ENCODE peak calls at places on chromosomes 1 and 21, in eight cellular contexts. One of them, this sample, is unnamed.

GRCh38 chr1:231215676-231216385 is 25.2 kb upstream of the GNPAT start:
- DNase-seq in mucosa of descending colon: no peak
- DNase-seq in B cell: no peak
- DNase-seq in IMR-90: no peak
- DNase-seq in progenitor cell of endocrine pancreas: no peak
- DNase-seq in breast epithelium: no peak
- DNase-seq in CD4-positive, alpha-beta T cell: no peak
- DNase-seq in A549: no peak
- DNase-seq in this sample: no peak

GRCh38 chr1:21385022-21385421 is 54.9 kb upstream of the NBPF3 start:
- DNase-seq in B cell: no peak
- DNase-seq in CD4-positive, alpha-beta T cell: no peak
- DNase-seq in A549: no peak
- DNase-seq in mucosa of descending colon: no peak
- DNase-seq in IMR-90: no peak
- DNase-seq in progenitor cell of endocrine pancreas: no peak
- DNase-seq in breast epithelium: no peak
- DNase-seq in this sample: no peak

GRCh38 chr21:39660596-39660995 is 47.9 kb downstream of the B3GALT5 start:
- DNase-seq in progenitor cell of endocrine pancreas: no peak
- DNase-seq in IMR-90: peak
- DNase-seq in breast epithelium: no peak
- DNase-seq in mucosa of descending colon: peak
- DNase-seq in B cell: no peak
- DNase-seq in A549: peak
- DNase-seq in CD4-positive, alpha-beta T cell: no peak
- DNase-seq in this sample: no peak

GRCh38 chr21:14520535-14520934 is 25.6 kb downstream of the SAMSN1 start:
- DNase-seq in progenitor cell of endocrine pancreas: no peak
- DNase-seq in A549: no peak
- DNase-seq in IMR-90: no peak
- DNase-seq in mucosa of descending colon: no peak
- DNase-seq in breast epithelium: no peak
- DNase-seq in CD4-positive, alpha-beta T cell: no peak
- DNase-seq in B cell: no peak
- DNase-seq in this sample: no peak

GRCh38 chr1:246961939-246962373 is 30.2 kb upstream of the AHCTF1 start:
- DNase-seq in progenitor cell of endocrine pancreas: no peak
- DNase-seq in IMR-90: no peak
- DNase-seq in mucosa of descending colon: peak
- DNase-seq in A549: no peak
- DNase-seq in B cell: no peak
- DNase-seq in breast epithelium: no peak
- DNase-seq in CD4-positive, alpha-beta T cell: no peak
- DNase-seq in this sample: no peak

GRCh38 chr1:217369271-217369981 is 261.5 kb downstream of the GPATCH2 start:
- DNase-seq in progenitor cell of endocrine pancreas: no peak
- DNase-seq in breast epithelium: no peak
- DNase-seq in CD4-positive, alpha-beta T cell: no peak
- DNase-seq in IMR-90: no peak
- DNase-seq in mucosa of descending colon: no peak
- DNase-seq in B cell: no peak
- DNase-seq in A549: no peak
- DNase-seq in this sample: no peak

GRCh38 chr1:208192989-208193388 is 51.2 kb downstream of the PLXNA2 start:
- DNase-seq in B cell: no peak
- DNase-seq in mucosa of descending colon: no peak
- DNase-seq in IMR-90: peak
- DNase-seq in breast epithelium: no peak
- DNase-seq in A549: no peak
- DNase-seq in progenitor cell of endocrine pancreas: no peak
- DNase-seq in CD4-positive, alpha-beta T cell: no peak
- DNase-seq in this sample: no peak

GRCh38 chr1:221308534-221309511 is 429.6 kb downstream of the HLX start:
- DNase-seq in A549: no peak
- DNase-seq in mucosa of descending colon: no peak
- DNase-seq in breast epithelium: no peak
- DNase-seq in IMR-90: no peak
- DNase-seq in progenitor cell of endocrine pancreas: no peak
- DNase-seq in B cell: no peak
- DNase-seq in CD4-positive, alpha-beta T cell: no peak
- DNase-seq in this sample: no peak

GRCh38 chr1:54299037-54299436 is 99.1 kb downstream of the MRPL37 start:
- DNase-seq in CD4-positive, alpha-beta T cell: no peak
- DNase-seq in progenitor cell of endocrine pancreas: no peak
- DNase-seq in IMR-90: no peak
- DNase-seq in mucosa of descending colon: peak
- DNase-seq in B cell: no peak
- DNase-seq in breast epithelium: no peak
- DNase-seq in A549: peak
- DNase-seq in this sample: no peak

GRCh38 chr1:7459915-7460314 is 311.2 kb upstream of the VAMP3 start:
- DNase-seq in progenitor cell of endocrine pancreas: no peak
- DNase-seq in A549: no peak
- DNase-seq in B cell: no peak
- DNase-seq in breast epithelium: no peak
- DNase-seq in mucosa of descending colon: no peak
- DNase-seq in IMR-90: no peak
- DNase-seq in CD4-positive, alpha-beta T cell: no peak
- DNase-seq in this sample: no peak

GRCh38 chr1:238401138-238401537 is 510.4 kb upstream of the ZP4 start:
- DNase-seq in A549: no peak
- DNase-seq in CD4-positive, alpha-beta T cell: no peak
- DNase-seq in breast epithelium: no peak
- DNase-seq in B cell: no peak
- DNase-seq in IMR-90: no peak
- DNase-seq in progenitor cell of endocrine pancreas: no peak
- DNase-seq in mucosa of descending colon: no peak
- DNase-seq in this sample: no peak

GRCh38 chr1:110548381-110548780 is 29.4 kb upstream of the KCNA10 start:
- DNase-seq in mucosa of descending colon: peak
- DNase-seq in A549: peak
- DNase-seq in B cell: no peak
- DNase-seq in IMR-90: peak
- DNase-seq in CD4-positive, alpha-beta T cell: no peak
- DNase-seq in breast epithelium: no peak
- DNase-seq in progenitor cell of endocrine pancreas: peak
- DNase-seq in this sample: no peak

GRCh38 chr1:169240449-169241242 is 127.0 kb downstream of the NME7 start:
- DNase-seq in A549: no peak
- DNase-seq in progenitor cell of endocrine pancreas: no peak
- DNase-seq in mucosa of descending colon: no peak
- DNase-seq in breast epithelium: no peak
- DNase-seq in IMR-90: peak
- DNase-seq in B cell: no peak
- DNase-seq in CD4-positive, alpha-beta T cell: no peak
- DNase-seq in this sample: no peak

GRCh38 chr21:39313042-39313456 is 383 bp downstream of the BRWD1 start:
- DNase-seq in progenitor cell of endocrine pancreas: peak
- DNase-seq in breast epithelium: no peak
- DNase-seq in IMR-90: no peak
- DNase-seq in A549: no peak
- DNase-seq in CD4-positive, alpha-beta T cell: no peak
- DNase-seq in mucosa of descending colon: peak
- DNase-seq in B cell: peak
- DNase-seq in this sample: no peak

GRCh38 chr1:25645641-25646400 is 29.2 kb downstream of the MAN1C1 start:
- DNase-seq in B cell: no peak
- DNase-seq in mucosa of descending colon: no peak
- DNase-seq in IMR-90: no peak
- DNase-seq in breast epithelium: no peak
- DNase-seq in CD4-positive, alpha-beta T cell: no peak
- DNase-seq in A549: no peak
- DNase-seq in progenitor cell of endocrine pancreas: peak
- DNase-seq in this sample: no peak

GRCh38 chr1:36475341-36475740 is 7.4 kb downstream of the CSF3R start:
- DNase-seq in A549: no peak
- DNase-seq in breast epithelium: no peak
- DNase-seq in mucosa of descending colon: no peak
- DNase-seq in CD4-positive, alpha-beta T cell: no peak
- DNase-seq in B cell: no peak
- DNase-seq in progenitor cell of endocrine pancreas: no peak
- DNase-seq in IMR-90: no peak
- DNase-seq in this sample: no peak

GRCh38 chr1:110668523-110668922 is 6.2 kb downstream of the KCNA3 start:
- DNase-seq in CD4-positive, alpha-beta T cell: no peak
- DNase-seq in IMR-90: no peak
- DNase-seq in mucosa of descending colon: no peak
- DNase-seq in progenitor cell of endocrine pancreas: no peak
- DNase-seq in breast epithelium: no peak
- DNase-seq in B cell: no peak
- DNase-seq in A549: no peak
- DNase-seq in this sample: no peak

GRCh38 chr21:35933466-35933865 is 126.9 kb downstream of the SETD4 start:
- DNase-seq in A549: peak
- DNase-seq in progenitor cell of endocrine pancreas: no peak
- DNase-seq in mucosa of descending colon: peak
- DNase-seq in IMR-90: peak
- DNase-seq in breast epithelium: no peak
- DNase-seq in B cell: no peak
- DNase-seq in CD4-positive, alpha-beta T cell: no peak
- DNase-seq in this sample: no peak

GRCh38 chr1:24152631-24153494 is 9.9 kb upstream of the IL22RA1 start:
- DNase-seq in A549: no peak
- DNase-seq in CD4-positive, alpha-beta T cell: no peak
- DNase-seq in mucosa of descending colon: no peak
- DNase-seq in IMR-90: no peak
- DNase-seq in breast epithelium: no peak
- DNase-seq in B cell: no peak
- DNase-seq in progenitor cell of endocrine pancreas: no peak
- DNase-seq in this sample: no peak
- TF ChIP-seq CTCF in A549: no peak
- TF ChIP-seq CTCF in CD4-positive, alpha-beta T cell: no peak
- TF ChIP-seq CTCF in mucosa of descending colon: no peak
- TF ChIP-seq CTCF in IMR-90: no peak
- TF ChIP-seq CTCF in breast epithelium: no peak
- TF ChIP-seq CTCF in B cell: no peak
- TF ChIP-seq CTCF in progenitor cell of endocrine pancreas: no peak
- TF ChIP-seq CTCF in this sample: no peak

DNA sequence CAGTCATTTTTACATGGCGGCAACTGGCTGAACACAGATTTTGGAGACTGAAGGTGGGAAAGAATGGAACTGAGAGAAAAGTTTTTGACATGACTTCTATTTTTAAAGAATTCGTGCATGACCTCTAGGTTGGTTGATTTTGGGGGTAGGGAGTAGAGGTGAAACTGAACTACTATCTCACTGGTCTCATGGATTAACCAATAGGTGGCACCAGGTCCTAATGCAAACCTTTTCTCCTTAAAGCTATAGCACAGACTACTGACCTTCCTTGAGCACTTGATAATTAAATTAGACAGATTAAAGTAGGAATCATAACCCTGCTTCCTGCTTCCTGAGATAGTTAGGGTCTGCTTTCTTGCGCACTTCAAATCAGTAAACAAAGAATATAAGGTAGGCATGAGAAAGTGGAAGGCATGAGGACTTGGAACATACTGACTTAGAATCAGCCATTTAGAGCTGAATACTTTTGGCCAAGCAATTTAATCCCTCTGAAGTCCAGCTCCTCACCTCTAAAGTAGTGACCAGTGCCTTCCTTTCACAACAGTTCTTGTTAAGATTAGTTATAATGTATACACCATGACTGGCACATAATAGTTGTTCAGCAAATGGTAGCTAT is 206.0 kb downstream of the CENPF start:
- DNase-seq in mucosa of descending colon: no peak
- DNase-seq in IMR-90: peak
- DNase-seq in A549: peak
- DNase-seq in CD4-positive, alpha-beta T cell: no peak
- DNase-seq in B cell: no peak
- DNase-seq in progenitor cell of endocrine pancreas: no peak
- DNase-seq in breast epithelium: no peak
- DNase-seq in this sample: no peak
- TF ChIP-seq CTCF in mucosa of descending colon: no peak
- TF ChIP-seq CTCF in IMR-90: peak
- TF ChIP-seq CTCF in A549: peak
- TF ChIP-seq CTCF in CD4-positive, alpha-beta T cell: no peak
- TF ChIP-seq CTCF in B cell: no peak
- TF ChIP-seq CTCF in progenitor cell of endocrine pancreas: peak
- TF ChIP-seq CTCF in breast epithelium: no peak
- TF ChIP-seq CTCF in this sample: no peak

DNA sequence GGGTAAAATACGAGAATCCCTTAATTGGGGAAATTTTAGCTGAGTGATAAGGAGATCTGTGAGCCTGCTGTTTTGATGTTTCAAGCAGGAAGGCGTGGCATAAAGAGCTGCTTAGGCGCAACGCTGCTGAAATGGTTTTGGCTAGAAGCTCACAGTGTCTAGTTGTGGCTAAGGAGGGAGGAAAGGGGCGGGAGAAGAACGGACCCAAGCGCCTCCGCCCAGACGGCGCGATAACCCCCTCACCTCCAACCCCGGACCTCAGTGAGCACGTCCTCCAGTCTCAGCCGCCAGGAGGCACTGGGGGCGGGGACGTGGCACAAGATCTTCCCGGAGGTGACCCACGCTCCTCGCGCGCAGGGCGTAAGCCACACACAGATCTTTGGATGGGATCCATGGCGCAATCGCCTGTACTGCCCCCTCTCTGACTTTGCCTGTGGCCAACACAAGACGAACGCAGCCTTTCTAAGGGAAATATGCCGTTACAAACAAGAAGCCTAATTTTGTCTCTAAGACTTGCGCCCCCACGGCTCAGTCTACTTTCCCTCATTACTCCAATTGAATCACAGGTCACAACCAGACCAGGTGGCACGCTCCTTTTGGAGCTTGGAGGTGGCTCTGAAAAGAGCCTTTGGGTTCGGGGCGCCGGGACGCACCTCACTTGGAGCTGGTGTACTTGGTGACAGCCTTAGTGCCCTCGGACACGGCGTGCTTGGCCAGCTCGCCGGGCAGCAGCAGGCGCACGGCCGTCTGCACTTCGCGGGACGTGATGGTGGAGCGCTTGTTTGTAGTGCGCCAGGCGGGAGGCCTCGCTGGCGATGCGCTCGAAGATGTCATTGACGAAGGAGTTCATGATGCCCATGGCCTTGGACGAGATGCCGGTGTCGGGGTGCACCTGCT is 23.4 kb upstream of the RNF187 start:
- DNase-seq in CD4-positive, alpha-beta T cell: no peak
- DNase-seq in progenitor cell of endocrine pancreas: peak
- DNase-seq in mucosa of descending colon: peak
- DNase-seq in breast epithelium: no peak
- DNase-seq in A549: peak
- DNase-seq in IMR-90: peak
- DNase-seq in B cell: peak
- DNase-seq in this sample: no peak
- TF ChIP-seq CTCF in CD4-positive, alpha-beta T cell: no peak
- TF ChIP-seq CTCF in progenitor cell of endocrine pancreas: peak
- TF ChIP-seq CTCF in mucosa of descending colon: no peak
- TF ChIP-seq CTCF in breast epithelium: no peak
- TF ChIP-seq CTCF in A549: peak
- TF ChIP-seq CTCF in IMR-90: no peak
- TF ChIP-seq CTCF in B cell: no peak
- TF ChIP-seq CTCF in this sample: no peak

DNA sequence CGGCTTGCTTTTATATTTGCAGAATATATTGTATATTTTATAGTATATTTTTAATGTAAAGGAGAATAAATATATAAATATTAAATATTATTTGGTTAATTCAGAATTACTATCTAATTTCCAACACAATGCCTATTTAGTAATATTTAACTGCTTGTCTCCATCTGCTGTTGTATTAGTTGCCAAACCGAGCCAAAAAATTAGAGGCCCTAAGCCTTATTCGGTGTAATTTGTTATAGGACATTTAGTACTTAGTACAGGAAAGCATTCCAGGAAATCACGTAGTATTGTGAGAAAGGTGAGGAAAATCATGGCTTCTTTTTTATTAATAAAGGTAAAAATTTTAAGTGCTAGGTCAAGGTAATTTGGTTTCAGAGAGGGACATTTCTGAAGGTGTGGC is 93.8 kb downstream of the DNM3 start:
- DNase-seq in A549: no peak
- DNase-seq in mucosa of descending colon: no peak
- DNase-seq in B cell: no peak
- DNase-seq in breast epithelium: no peak
- DNase-seq in progenitor cell of endocrine pancreas: no peak
- DNase-seq in IMR-90: no peak
- DNase-seq in CD4-positive, alpha-beta T cell: no peak
- DNase-seq in this sample: no peak
- TF ChIP-seq CTCF in A549: no peak
- TF ChIP-seq CTCF in mucosa of descending colon: no peak
- TF ChIP-seq CTCF in B cell: no peak
- TF ChIP-seq CTCF in breast epithelium: no peak
- TF ChIP-seq CTCF in progenitor cell of endocrine pancreas: no peak
- TF ChIP-seq CTCF in IMR-90: no peak
- TF ChIP-seq CTCF in CD4-positive, alpha-beta T cell: no peak
- TF ChIP-seq CTCF in this sample: no peak

This sample was measured in omental fat pad.